ENCODE peak calls at places on chromosome 7, in seven cellular contexts. X is RKO, H is tibial artery, O is germinal center, I is adrenal gland, N is AG09319, S is KBM-7. G is an unnamed sample.

GRCh38 chr7:43790834-43791233 is 32.4 kb downstream of the BLVRA start:
- DNase-seq in X (no peak), H (no peak), O (no peak), I (no peak), N (no peak), S (no peak), G (no peak)

GRCh38 chr7:43650457-43651052 is 67.6 kb downstream of the STK17A start:
- DNase-seq in X (no peak), H (no peak), O (no peak), I (no peak), N (no peak), S (no peak), G (no peak)

GRCh38 chr7:76220185-76221057 is 18.7 kb downstream of the SRRM3 start:
- DNase-seq in X (no peak), H (no peak), O (no peak), I (peak), N (peak), S (peak), G (no peak)

GRCh38 chr7:25360471-25360870 is 132.2 kb upstream of the NPVF start:
- DNase-seq in X (no peak), H (no peak), O (no peak), I (no peak), N (no peak), S (no peak), G (no peak)

GRCh38 chr7:158811894-158812293 is 17.4 kb downstream of the ESYT2 start:
- DNase-seq in X (no peak), H (peak), O (no peak), I (no peak), N (no peak), S (no peak), G (no peak)

GRCh38 chr7:133047321-133047720 is 34.6 kb downstream of the CHCHD3 start:
- DNase-seq in X (no peak), H (no peak), O (no peak), I (no peak), N (no peak), S (no peak), G (no peak)

GRCh38 chr7:79459381-79459780 is 5.9 kb upstream of the MAGI2 start:
- DNase-seq in X (no peak), H (peak), O (no peak), I (no peak), N (peak), S (no peak), G (no peak)

GRCh38 chr7:33156441-33156840 is 27.1 kb downstream of the BBS9 start:
- DNase-seq in X (no peak), H (no peak), O (no peak), I (no peak), N (no peak), S (no peak), G (no peak)

GRCh38 chr7:113086431-113086888 is at the start of gene GPR85:
- DNase-seq in X (no peak), H (peak), O (peak), I (peak), N (peak), S (peak), G (no peak)

GRCh38 chr7:6462094-6462493 is 14.3 kb upstream of the DAGLB start:
- DNase-seq in X (no peak), H (no peak), O (no peak), I (no peak), N (no peak), S (no peak), G (no peak)

GRCh38 chr7:38294926-38295325 is 21.5 kb upstream of the TARP start:
- DNase-seq in X (no peak), H (no peak), O (no peak), I (no peak), N (no peak), S (no peak), G (no peak)

GRCh38 chr7:102859084-102859798 is 53.6 kb upstream of the LRRC17 start:
- DNase-seq in X (no peak), H (no peak), O (no peak), I (no peak), N (no peak), S (no peak), G (no peak)

GRCh38 chr7:142799483-142799882 is 28.7 kb downstream of the PRSS2 start:
- DNase-seq in X (no peak), H (no peak), O (no peak), I (no peak), N (no peak), S (no peak), G (no peak)

GRCh38 chr7:91088156-91088555 is 176.1 kb upstream of the FZD1 start:
- DNase-seq in X (no peak), H (no peak), O (no peak), I (no peak), N (no peak), S (no peak), G (no peak)

GRCh38 chr7:88759216-88759955 is at the start of gene ZNF804B:
- DNase-seq in X (no peak), H (no peak), O (peak), I (no peak), N (no peak), S (no peak), G (no peak)

GRCh38 chr7:116924741-116925140 is 28.6 kb upstream of the ST7 start:
- DNase-seq in X (no peak), H (no peak), O (no peak), I (no peak), N (no peak), S (no peak), G (no peak)

GRCh38 chr7:1922071-1922869 is 252.2 kb downstream of the ELFN1 start:
- DNase-seq in X (no peak), H (no peak), O (no peak), I (no peak), N (peak), S (no peak), G (no peak)

GRCh38 chr7:122884186-122884585 is 2.1 kb downstream of the CADPS2 start:
- DNase-seq in X (no peak), H (no peak), O (no peak), I (no peak), N (no peak), S (no peak), G (no peak)

GRCh38 chr7:14425559-14425958 is 436.1 kb upstream of the ETV1 start:
- DNase-seq in X (no peak), H (no peak), O (no peak), I (no peak), N (no peak), S (no peak), G (no peak)

GRCh38 chr7:117808273-117808868 is 64.9 kb downstream of the CTTNBP2 start:
- DNase-seq in X (no peak), H (peak), O (no peak), I (no peak), N (no peak), S (no peak), G (no peak)

GRCh38 chr7:155377837-155378579 is 79.9 kb upstream of the EN2 start:
- DNase-seq in X (no peak), H (no peak), O (no peak), I (no peak), N (no peak), S (peak), G (no peak)

GRCh38 chr7:126447984-126448383 is 804.8 kb downstream of the GRM8 start:
- DNase-seq in X (no peak), H (no peak), O (no peak), I (no peak), N (no peak), S (no peak), G (no peak)

GRCh38 chr7:4682621-4683042 is 537 bp downstream of the FOXK1 start:
- DNase-seq in X (peak), H (peak), O (no peak), I (peak), N (no peak), S (peak), G (no peak)

GRCh38 chr7:41817386-41817785 is 114.5 kb upstream of the INHBA start:
- DNase-seq in X (no peak), H (no peak), O (no peak), I (no peak), N (no peak), S (peak), G (no peak)

GRCh38 chr7:1812693-1813393 is 142.8 kb downstream of the ELFN1 start:
- DNase-seq in X (no peak), H (no peak), O (no peak), I (no peak), N (no peak), S (no peak), G (no peak)

GRCh38 chr7:5423272-5423843 is at the start of gene TNRC18:
- DNase-seq in X (no peak), H (no peak), O (peak), I (peak), N (no peak), S (no peak), G (no peak)

GRCh38 chr7:130349911-130350782 is 5.5 kb downstream of the CPA5 start:
- DNase-seq in X (no peak), H (no peak), O (no peak), I (no peak), N (no peak), S (peak), G (no peak)

GRCh38 chr7:48337012-48337621 is 165.9 kb downstream of the ABCA13 start:
- DNase-seq in X (peak), H (no peak), O (no peak), I (peak), N (no peak), S (peak), G (peak)

GRCh38 chr7:18361756-18362155 is 133.8 kb upstream of the HDAC9 start:
- DNase-seq in X (peak), H (no peak), O (no peak), I (no peak), N (no peak), S (no peak), G (no peak)

GRCh38 chr7:7857143-7857583 is 111.4 kb upstream of the GLCCI1 start:
- DNase-seq in X (no peak), H (no peak), O (peak), I (no peak), N (no peak), S (peak), G (no peak)

GRCh38 chr7:77327067-77327931 is 88.8 kb downstream of the GSAP start:
- DNase-seq in X (no peak), H (peak), O (no peak), I (peak), N (peak), S (peak), G (peak)

GRCh38 chr7:157886711-157887110 is 549.9 kb downstream of the DNAJB6 start:
- DNase-seq in X (no peak), H (no peak), O (no peak), I (no peak), N (no peak), S (no peak), G (no peak)

GRCh38 chr7:30911133-30911532 is 520 bp upstream of the AQP1 start:
- DNase-seq in X (no peak), H (no peak), O (no peak), I (no peak), N (no peak), S (no peak), G (no peak)

GRCh38 chr7:62361-63116 is 129.8 kb upstream of the FAM20C start:
- DNase-seq in X (no peak), H (peak), O (no peak), I (no peak), N (no peak), S (no peak), G (no peak)

GRCh38 chr7:115940462-115941060 is 90.0 kb downstream of the TFEC start:
- DNase-seq in X (no peak), H (no peak), O (no peak), I (no peak), N (no peak), S (peak), G (peak)

GRCh38 chr7:41870017-41870416 is 167.1 kb upstream of the INHBA start:
- DNase-seq in X (no peak), H (no peak), O (no peak), I (no peak), N (no peak), S (peak), G (peak)

GRCh38 chr7:18407385-18407784 is 88.2 kb upstream of the HDAC9 start:
- DNase-seq in X (no peak), H (no peak), O (no peak), I (no peak), N (no peak), S (no peak), G (no peak)

GRCh38 chr7:75567948-75568595 is 76.0 kb downstream of the SPDYE5 start:
- DNase-seq in X (no peak), H (no peak), O (no peak), I (no peak), N (no peak), S (no peak), G (no peak)

GRCh38 chr7:148238926-148239325 is 351.6 kb upstream of the C7orf33 start:
- DNase-seq in X (no peak), H (no peak), O (no peak), I (peak), N (no peak), S (no peak), G (no peak)

G was measured in AML-193.